ENCODE peak calls at places on chromosomes 1 and 21, in seven cellular contexts. One of them, this sample, is unnamed.
A peak's percentile ranks its signal among the peaks of the same experiment; 100 is the strongest.

GRCh38 chr1:84712288-84712874 is 22.1 kb upstream of the SSX2IP start:
- DNase-seq in NCI-H1417 treated with DMSO at 0.1 percent for 48 hours: no peak
- DNase-seq in endothelial cell: no peak
- DNase-seq in EH: peak; percentile 84
- DNase-seq in T1000: no peak
- DNase-seq in hypothalamus: no peak
- DNase-seq in H54: no peak
- DNase-seq in this sample: no peak

GRCh38 chr1:115838426-115838804 is 2.5 kb downstream of the NHLH2 start:
- DNase-seq in NCI-H1417 treated with DMSO at 0.1 percent for 48 hours: no peak
- DNase-seq in H54: no peak
- DNase-seq in EH: no peak
- DNase-seq in T1000: no peak
- DNase-seq in hypothalamus: no peak
- DNase-seq in endothelial cell: peak; percentile 30
- DNase-seq in this sample: no peak

GRCh38 chr1:56569661-56570060 is 9.7 kb downstream of the PLPP3 start:
- DNase-seq in NCI-H1417 treated with DMSO at 0.1 percent for 48 hours: no peak
- DNase-seq in H54: no peak
- DNase-seq in endothelial cell: no peak
- DNase-seq in hypothalamus: no peak
- DNase-seq in EH: no peak
- DNase-seq in T1000: no peak
- DNase-seq in this sample: no peak

GRCh38 chr1:232629250-232630046 is 485 bp downstream of the SIPA1L2 start:
- DNase-seq in H54: no peak
- DNase-seq in hypothalamus: no peak
- DNase-seq in EH: peak; percentile 12
- DNase-seq in endothelial cell: peak; percentile 30
- DNase-seq in NCI-H1417 treated with DMSO at 0.1 percent for 48 hours: no peak
- DNase-seq in T1000: no peak
- DNase-seq in this sample: no peak

GRCh38 chr1:111372336-111372965 is 55.1 kb downstream of the OVGP1 start:
- DNase-seq in EH: no peak
- DNase-seq in NCI-H1417 treated with DMSO at 0.1 percent for 48 hours: no peak
- DNase-seq in H54: no peak
- DNase-seq in hypothalamus: no peak
- DNase-seq in T1000: no peak
- DNase-seq in endothelial cell: no peak
- DNase-seq in this sample: peak; percentile 10

GRCh38 chr1:10852486-10852885 is 56.0 kb upstream of the CASZ1 start:
- DNase-seq in H54: no peak
- DNase-seq in endothelial cell: no peak
- DNase-seq in hypothalamus: no peak
- DNase-seq in EH: no peak
- DNase-seq in T1000: no peak
- DNase-seq in NCI-H1417 treated with DMSO at 0.1 percent for 48 hours: no peak
- DNase-seq in this sample: no peak

GRCh38 chr1:169217621-169218020 is 111.1 kb downstream of the ATP1B1 start:
- DNase-seq in endothelial cell: no peak
- DNase-seq in hypothalamus: no peak
- DNase-seq in EH: no peak
- DNase-seq in H54: no peak
- DNase-seq in NCI-H1417 treated with DMSO at 0.1 percent for 48 hours: no peak
- DNase-seq in T1000: no peak
- DNase-seq in this sample: no peak

GRCh38 chr1:7482772-7483495 is 288.2 kb upstream of the VAMP3 start:
- DNase-seq in T1000: no peak
- DNase-seq in EH: no peak
- DNase-seq in endothelial cell: no peak
- DNase-seq in NCI-H1417 treated with DMSO at 0.1 percent for 48 hours: no peak
- DNase-seq in H54: no peak
- DNase-seq in hypothalamus: no peak
- DNase-seq in this sample: no peak

GRCh38 chr1:99558539-99558938 is 87.4 kb upstream of the PALMD start:
- DNase-seq in T1000: no peak
- DNase-seq in hypothalamus: no peak
- DNase-seq in EH: peak; percentile 82
- DNase-seq in H54: no peak
- DNase-seq in NCI-H1417 treated with DMSO at 0.1 percent for 48 hours: no peak
- DNase-seq in endothelial cell: no peak
- DNase-seq in this sample: no peak

GRCh38 chr1:205680073-205680851 is at the start of gene SLC45A3:
- DNase-seq in NCI-H1417 treated with DMSO at 0.1 percent for 48 hours: no peak
- DNase-seq in endothelial cell: peak; percentile 43
- DNase-seq in H54: peak; percentile 69
- DNase-seq in T1000: peak; percentile 33
- DNase-seq in EH: peak; percentile 19
- DNase-seq in hypothalamus: no peak
- DNase-seq in this sample: peak; percentile 70

GRCh38 chr1:144101397-144102050 is 129.7 kb upstream of the FAM72C start:
- DNase-seq in H54: no peak
- DNase-seq in NCI-H1417 treated with DMSO at 0.1 percent for 48 hours: no peak
- DNase-seq in endothelial cell: peak; percentile 4
- DNase-seq in hypothalamus: no peak
- DNase-seq in EH: no peak
- DNase-seq in T1000: no peak
- DNase-seq in this sample: no peak

GRCh38 chr1:30638811-30639210 is 84.6 kb downstream of the MATN1 start:
- DNase-seq in H54: no peak
- DNase-seq in T1000: no peak
- DNase-seq in endothelial cell: no peak
- DNase-seq in hypothalamus: no peak
- DNase-seq in NCI-H1417 treated with DMSO at 0.1 percent for 48 hours: no peak
- DNase-seq in EH: no peak
- DNase-seq in this sample: no peak

GRCh38 chr21:44262338-44263048 is 796 bp upstream of the DNMT3L start:
- DNase-seq in EH: no peak
- DNase-seq in T1000: no peak
- DNase-seq in endothelial cell: no peak
- DNase-seq in H54: no peak
- DNase-seq in hypothalamus: no peak
- DNase-seq in NCI-H1417 treated with DMSO at 0.1 percent for 48 hours: no peak
- DNase-seq in this sample: no peak

This sample was measured in caudate nucleus.